ENCODE peak calls at places on chromosomes 5 and 9, in four cellular contexts. M is WTC11, V is K562, G is GM12878. H is an unnamed sample.

GRCh38 chr5:175867587-175868347 is 3.6 kb upstream of the CPLX2 start:
- DNase-seq in G (no peak), V (peak), M (peak), H (peak)

GRCh38 chr9:75146229-75146628 is 57.9 kb downstream of the OSTF1 start:
- DNase-seq in M (no peak), V (no peak), G (no peak), H (no peak)

GRCh38 chr9:133708770-133709611 is 29.2 kb downstream of the SARDH start:
- DNase-seq in V (peak), M (peak), G (peak), H (no peak)

GRCh38 chr9:9004844-9005243 is 1205.3 kb upstream of the DMAC1 start:
- DNase-seq in G (no peak), V (no peak), M (no peak), H (no peak)

GRCh38 chr5:80885698-80886000 is 74.5 kb upstream of the RASGRF2 start:
- DNase-seq in G (no peak), M (no peak), V (no peak), H (no peak)

GRCh38 chr5:36607114-36607561 is 732 bp downstream of the SLC1A3 start:
- DNase-seq in V (no peak), G (no peak), M (no peak), H (no peak)

GRCh38 chr9:27548055-27548741 is 18.6 kb upstream of the MOB3B start:
- DNase-seq in V (no peak), M (no peak), G (no peak), H (peak)

GRCh38 chr5:6732634-6733410 is 19.6 kb downstream of the TENT4A start:
- DNase-seq in V (no peak), M (no peak), G (no peak), H (peak)

GRCh38 chr5:67476531-67476930 is 279.9 kb upstream of the CD180 start:
- DNase-seq in M (no peak), G (no peak), V (no peak), H (no peak)

GRCh38 chr5:140632366-140633080 is 452 bp downstream of the CD14 start:
- DNase-seq in G (no peak), M (no peak), V (no peak), H (no peak)

GRCh38 chr9:38208206-38208901 is 139.3 kb upstream of the SHB start:
- DNase-seq in V (no peak), M (no peak), G (no peak), H (no peak)

GRCh38 chr5:79840085-79840990 is 150.7 kb downstream of the CMYA5 start:
- DNase-seq in M (no peak), V (no peak), G (no peak), H (no peak)

GRCh38 chr5:57776035-57776434 is 293.4 kb upstream of the ACTBL2 start:
- DNase-seq in M (no peak), V (no peak), G (no peak), H (no peak)

GRCh38 chr9:3824062-3824461 is 298.3 kb upstream of the RFX3 start:
- DNase-seq in M (no peak), V (no peak), G (no peak), H (peak)

GRCh38 chr5:93580387-93581100 is 475 bp downstream of the NR2F1-AS1 start:
- DNase-seq in V (no peak), M (no peak), G (no peak), H (peak)

GRCh38 chr5:135235002-135235401 is 164.0 kb downstream of the MACROH2A1 start:
- DNase-seq in V (no peak), M (no peak), G (no peak), H (no peak)

GRCh38 chr9:83554278-83554677 is 16.1 kb upstream of the FRMD3 start:
- DNase-seq in G (no peak), M (no peak), V (no peak), H (no peak)

GRCh38 chr9:129676970-129677369 is 11.5 kb downstream of the PRRX2 start:
- DNase-seq in M (no peak), V (peak), G (no peak), H (peak)

GRCh38 chr5:56233230-56233629 is at the start of gene ANKRD55:
- DNase-seq in M (no peak), V (no peak), G (no peak), H (peak)

GRCh38 chr5:160747963-160748362 is 104.0 kb downstream of the ATP10B start:
- DNase-seq in G (no peak), V (no peak), M (no peak), H (no peak)

GRCh38 chr5:78927657-78928282 is 57.3 kb downstream of the ARSB start:
- DNase-seq in G (no peak), M (peak), V (no peak), H (no peak)

GRCh38 chr5:83277154-83277553 is 194.4 kb upstream of the VCAN start:
- DNase-seq in M (no peak), V (no peak), G (no peak), H (no peak)

GRCh38 chr5:160787247-160787646 is 64.8 kb downstream of the ATP10B start:
- DNase-seq in G (peak), V (no peak), M (peak), H (no peak)

GRCh38 chr5:37029436-37029835 is 152.9 kb downstream of the NIPBL start:
- DNase-seq in M (no peak), G (no peak), V (no peak), H (no peak)

GRCh38 chr5:147727200-147727599 is 55.3 kb downstream of the JAKMIP2 start:
- DNase-seq in V (no peak), G (no peak), M (no peak), H (no peak)

GRCh38 chr5:14983666-14984441 is 112.3 kb upstream of the ANKH start:
- DNase-seq in M (no peak), G (no peak), V (no peak), H (no peak)

GRCh38 chr5:959581-960531 is 48.7 kb upstream of the NKD2 start:
- DNase-seq in V (no peak), G (no peak), M (no peak), H (peak)

GRCh38 chr5:53100606-53101005 is 9.0 kb downstream of the MOCS2 start:
- DNase-seq in M (no peak), V (no peak), G (no peak), H (no peak)

GRCh38 chr9:109914280-109915027 is 134.5 kb downstream of the PALM2AKAP2 start:
- DNase-seq in M (no peak), V (no peak), G (peak), H (no peak)

GRCh38 chr5:67414712-67415111 is 218.1 kb upstream of the CD180 start:
- DNase-seq in G (no peak), M (no peak), V (no peak), H (no peak)

GRCh38 chr5:177476531-177477233 is 3.2 kb upstream of the DBN1 start:
- DNase-seq in G (no peak), V (peak), M (no peak), H (no peak)

GRCh38 chr5:151225071-151225470 is 1.2 kb upstream of the CCDC69 start:
- DNase-seq in V (no peak), M (no peak), G (no peak), H (no peak)

GRCh38 chr5:151222769-151223446 is 984 bp downstream of the CCDC69 start:
- DNase-seq in G (no peak), M (peak), V (peak), H (no peak)

GRCh38 chr5:151223447-151224264 is at the start of gene CCDC69:
- DNase-seq in G (no peak), M (peak), V (peak), H (peak)

GRCh38 chr5:151225475-151225874 is 1.6 kb upstream of the CCDC69 start:
- DNase-seq in V (no peak), G (no peak), M (no peak), H (no peak)

DNA sequence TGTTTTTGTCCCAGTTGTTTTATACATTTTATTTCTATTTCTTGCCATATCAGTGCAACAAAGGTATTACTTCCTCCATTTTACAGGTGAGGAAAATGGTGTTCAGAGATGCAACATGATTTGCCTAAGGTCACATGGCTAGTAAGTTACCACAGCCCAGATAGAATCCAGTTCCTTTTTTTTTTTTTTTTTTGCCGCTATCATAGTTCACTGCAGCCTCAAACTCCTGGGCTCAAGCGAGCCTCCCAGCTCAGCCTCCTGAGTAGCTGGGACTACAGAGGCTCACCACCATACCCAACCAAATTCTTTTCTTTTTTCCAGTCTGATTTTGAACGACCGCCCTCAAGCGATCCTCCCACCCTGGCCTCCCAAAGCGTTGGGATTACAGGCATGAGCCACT is 480 bp upstream of the CCDC69 start:
- DNase-seq in V (no peak), G (no peak), M (no peak), H (no peak)
- TF ChIP-seq USF1 in V (no peak), G (no peak), M (no peak), H (no peak)

GRCh38 chr9:2159521-2160417 is 144.6 kb downstream of the SMARCA2 start:
- DNase-seq in V (no peak), G (no peak), M (no peak), H (no peak)
- TF ChIP-seq USF1 in V (no peak), G (no peak), M (no peak), H (no peak)

GRCh38 chr5:132493821-132494220 is 3.2 kb upstream of the IRF1 start:
- DNase-seq in M (no peak), G (no peak), V (no peak), H (no peak)

GRCh38 chr5:132491368-132492364 is 1.1 kb upstream of the IRF1 start:
- DNase-seq in G (no peak), V (no peak), M (peak), H (no peak)

GRCh38 chr5:132490484-132491367 is at the start of gene IRF1:
- DNase-seq in G (no peak), M (peak), V (peak), H (peak)

GRCh38 chr5:132493241-132493640 is 2.7 kb upstream of the IRF1 start:
- DNase-seq in M (no peak), V (no peak), G (no peak), H (no peak)

GRCh38 chr5:132492386-132492785 is 1.8 kb upstream of the IRF1 start:
- DNase-seq in M (no peak), V (no peak), G (no peak), H (no peak)
- TF ChIP-seq USF1 in M (no peak), V (no peak), G (no peak), H (no peak)

GRCh38 chr9:121736964-121737462 is 85.6 kb downstream of the DAB2IP start:
- DNase-seq in G (no peak), M (peak), V (peak), H (peak)

GRCh38 chr9:121735065-121735791 is 83.8 kb downstream of the DAB2IP start:
- DNase-seq in M (peak), G (no peak), V (peak), H (no peak)

GRCh38 chr9:121735792-121736130 is 84.3 kb downstream of the DAB2IP start:
- DNase-seq in V (no peak), M (no peak), G (no peak), H (no peak)

GRCh38 chr9:121737481-121737931 is 86.1 kb downstream of the DAB2IP start:
- DNase-seq in V (no peak), M (no peak), G (no peak), H (no peak)

GRCh38 chr9:121736147-121736721 is 84.8 kb downstream of the DAB2IP start:
- DNase-seq in M (peak), V (peak), G (no peak), H (no peak)
- TF ChIP-seq USF1 in M (no peak), V (no peak), G (no peak), H (no peak)

DNA sequence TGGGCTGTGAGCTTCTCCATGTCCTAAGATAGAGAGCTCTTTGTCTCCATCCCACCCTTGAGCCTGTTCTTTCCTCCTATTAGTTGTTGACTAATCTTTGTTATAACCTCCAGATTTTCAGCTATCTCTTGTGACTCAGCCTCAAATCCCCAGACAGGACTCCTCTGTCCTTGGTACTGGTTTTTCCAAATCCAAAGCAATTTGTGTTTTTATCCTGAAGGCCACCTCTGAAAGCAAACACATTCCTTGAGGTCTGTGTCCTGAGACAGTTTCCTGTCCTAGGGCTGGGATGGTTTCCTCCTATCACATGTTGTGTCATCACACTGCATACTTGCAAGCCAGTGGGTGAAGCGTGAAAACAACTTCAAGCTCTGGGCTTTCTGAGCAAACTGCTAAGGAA is 8.5 kb downstream of the TNC start:
- DNase-seq in V (no peak), G (no peak), M (no peak), H (no peak)
- TF ChIP-seq USF1 in V (no peak), G (no peak), M (no peak), H (no peak)

H was measured in SK-N-SH.